ENCODE peak calls at places on chromosomes 2 and 18, in five cellular contexts. E, X, Z, B and L are unnamed samples.
A peak's percentile ranks its signal among the peaks of the same experiment; 100 is the strongest.

GRCh38 chr2:158412206-158412605 is 44.3 kb downstream of the CCDC148 start:
- DNase-seq in E (peak; percentile 37), X (peak; percentile 79), Z (no peak), B (no peak), L (peak; percentile 53)

GRCh38 chr2:232365621-232366321 is 12.8 kb upstream of the ALPP start:
- DNase-seq in E (peak; percentile 75), X (peak; percentile 38), Z (peak; percentile 43), B (peak; percentile 35), L (peak; percentile 25)

GRCh38 chr18:63158676-63159291 is 160.8 kb downstream of the BCL2 start:
- DNase-seq in E (no peak), X (no peak), Z (no peak), B (no peak), L (no peak)

GRCh38 chr18:6521804-6522418 is 107.2 kb upstream of the L3MBTL4 start:
- DNase-seq in E (peak; percentile 89), X (peak; percentile 65), Z (peak; percentile 25), B (peak; percentile 63), L (peak; percentile 64)

GRCh38 chr2:109380502-109381326 is 233.1 kb downstream of the SEPTIN10 start:
- DNase-seq in E (no peak), X (peak; percentile 26), Z (no peak), B (no peak), L (no peak)

GRCh38 chr18:79396431-79397287 is 929 bp downstream of the NFATC1 start:
- DNase-seq in E (no peak), X (peak; percentile 52), Z (peak; percentile 54), B (peak; percentile 61), L (peak; percentile 78)

GRCh38 chr18:50372743-50373142 is 2.1 kb upstream of the SKA1 start:
- DNase-seq in E (no peak), X (no peak), Z (no peak), B (no peak), L (no peak)

GRCh38 chr2:75800456-75800855 is 89.7 kb upstream of the GCFC2 start:
- DNase-seq in E (no peak), X (no peak), Z (no peak), B (no peak), L (no peak)

GRCh38 chr2:20224716-20225293 is at the start of gene SDC1:
- DNase-seq in E (peak; percentile 76), X (peak; percentile 46), Z (peak; percentile 81), B (peak; percentile 58), L (peak; percentile 81)

GRCh38 chr2:46481541-46482193 is 2.3 kb downstream of the TMEM247 start:
- DNase-seq in E (no peak), X (peak; percentile 80), Z (peak; percentile 79), B (peak; percentile 79), L (peak; percentile 55)

GRCh38 chr2:130972410-130972809 is 120.8 kb downstream of the FAM168B start:
- DNase-seq in E (no peak), X (no peak), Z (peak; percentile 21), B (peak; percentile 22), L (no peak)